ENCODE peak calls at places on chromosomes 11 and 22, in ten cellular contexts. One of them, this sample, is unnamed.
A peak's percentile ranks its signal among the peaks of the same experiment; 100 is the strongest.

GRCh38 chr11:9568854-9569587 is 4.4 kb upstream of the WEE1 start:
- DNase-seq in AML-193: peak; percentile 40
- DNase-seq in GDM1: no peak
- DNase-seq in GM12865: peak; percentile 55
- DNase-seq in stimulated activated CD8-positive, alpha-beta memory T cell treated with anti-CD3 and anti-CD28 coated beads, Interleukin-7, amount 100 ng/mL, for 4 hours: no peak
- DNase-seq in GM18507: no peak
- DNase-seq in NCI-H1105 treated with DMSO at 0.1 percent for 48 hours: no peak
- DNase-seq in body of pancreas: peak; percentile 89
- DNase-seq in ovary: peak; percentile 56
- DNase-seq in NAMALWA: peak; percentile 83
- DNase-seq in this sample: peak; percentile 94

GRCh38 chr11:83292709-83293435 is 6.7 kb upstream of the CCDC90B start:
- DNase-seq in NCI-H1105 treated with DMSO at 0.1 percent for 48 hours: peak; percentile 61
- DNase-seq in AML-193: peak; percentile 58
- DNase-seq in body of pancreas: peak; percentile 56
- DNase-seq in GM12865: peak; percentile 62
- DNase-seq in ovary: no peak
- DNase-seq in GDM1: peak; percentile 21
- DNase-seq in NAMALWA: peak; percentile 80
- DNase-seq in stimulated activated CD8-positive, alpha-beta memory T cell treated with anti-CD3 and anti-CD28 coated beads, Interleukin-7, amount 100 ng/mL, for 4 hours: no peak
- DNase-seq in GM18507: peak; percentile 12
- DNase-seq in this sample: peak; percentile 22

GRCh38 chr11:64220798-64221197 is 5.2 kb downstream of the TRPT1 start:
- DNase-seq in GDM1: no peak
- DNase-seq in stimulated activated CD8-positive, alpha-beta memory T cell treated with anti-CD3 and anti-CD28 coated beads, Interleukin-7, amount 100 ng/mL, for 4 hours: no peak
- DNase-seq in GM12865: no peak
- DNase-seq in AML-193: no peak
- DNase-seq in body of pancreas: no peak
- DNase-seq in GM18507: no peak
- DNase-seq in NCI-H1105 treated with DMSO at 0.1 percent for 48 hours: no peak
- DNase-seq in ovary: peak; percentile 37
- DNase-seq in NAMALWA: no peak
- DNase-seq in this sample: no peak

GRCh38 chr22:31350410-31350863 is 4.3 kb upstream of the PATZ1 start:
- DNase-seq in GM12865: no peak
- DNase-seq in body of pancreas: peak; percentile 88
- DNase-seq in AML-193: no peak
- DNase-seq in NAMALWA: peak; percentile 27
- DNase-seq in GDM1: no peak
- DNase-seq in NCI-H1105 treated with DMSO at 0.1 percent for 48 hours: peak; percentile 80
- DNase-seq in ovary: no peak
- DNase-seq in stimulated activated CD8-positive, alpha-beta memory T cell treated with anti-CD3 and anti-CD28 coated beads, Interleukin-7, amount 100 ng/mL, for 4 hours: no peak
- DNase-seq in GM18507: no peak
- DNase-seq in this sample: peak; percentile 33

GRCh38 chr11:118610773-118611432 is 3.5 kb downstream of the PHLDB1 start:
- DNase-seq in GDM1: no peak
- DNase-seq in body of pancreas: peak; percentile 87
- DNase-seq in NCI-H1105 treated with DMSO at 0.1 percent for 48 hours: no peak
- DNase-seq in GM18507: no peak
- DNase-seq in ovary: peak; percentile 86
- DNase-seq in NAMALWA: peak; percentile 67
- DNase-seq in AML-193: peak; percentile 36
- DNase-seq in stimulated activated CD8-positive, alpha-beta memory T cell treated with anti-CD3 and anti-CD28 coated beads, Interleukin-7, amount 100 ng/mL, for 4 hours: peak; percentile 65
- DNase-seq in GM12865: peak; percentile 74
- DNase-seq in this sample: peak; percentile 87

GRCh38 chr22:21032037-21032842 is at the start of gene SLC7A4:
- DNase-seq in NCI-H1105 treated with DMSO at 0.1 percent for 48 hours: peak; percentile 17
- DNase-seq in ovary: no peak
- DNase-seq in NAMALWA: no peak
- DNase-seq in body of pancreas: no peak
- DNase-seq in AML-193: no peak
- DNase-seq in GM18507: no peak
- DNase-seq in GM12865: no peak
- DNase-seq in stimulated activated CD8-positive, alpha-beta memory T cell treated with anti-CD3 and anti-CD28 coated beads, Interleukin-7, amount 100 ng/mL, for 4 hours: no peak
- DNase-seq in GDM1: no peak
- DNase-seq in this sample: no peak

GRCh38 chr11:91081440-91082088 is 858.7 kb upstream of the CHORDC1 start:
- DNase-seq in GM18507: no peak
- DNase-seq in GDM1: no peak
- DNase-seq in ovary: no peak
- DNase-seq in stimulated activated CD8-positive, alpha-beta memory T cell treated with anti-CD3 and anti-CD28 coated beads, Interleukin-7, amount 100 ng/mL, for 4 hours: no peak
- DNase-seq in NAMALWA: no peak
- DNase-seq in NCI-H1105 treated with DMSO at 0.1 percent for 48 hours: no peak
- DNase-seq in body of pancreas: peak; percentile 24
- DNase-seq in AML-193: peak; percentile 17
- DNase-seq in GM12865: no peak
- DNase-seq in this sample: no peak

GRCh38 chr22:39148727-39149535 is 3.5 kb downstream of the CBX7 start:
- DNase-seq in ovary: peak; percentile 83
- DNase-seq in body of pancreas: peak; percentile 65
- DNase-seq in AML-193: no peak
- DNase-seq in GDM1: no peak
- DNase-seq in NCI-H1105 treated with DMSO at 0.1 percent for 48 hours: no peak
- DNase-seq in stimulated activated CD8-positive, alpha-beta memory T cell treated with anti-CD3 and anti-CD28 coated beads, Interleukin-7, amount 100 ng/mL, for 4 hours: peak; percentile 44
- DNase-seq in GM18507: no peak
- DNase-seq in GM12865: peak; percentile 92
- DNase-seq in NAMALWA: peak; percentile 77
- DNase-seq in this sample: peak; percentile 50

GRCh38 chr22:50308597-50308935 is 1.1 kb upstream of the PLXNB2 start:
- DNase-seq in NAMALWA: no peak
- DNase-seq in GDM1: peak; percentile 76
- DNase-seq in ovary: peak; percentile 76
- DNase-seq in AML-193: no peak
- DNase-seq in GM12865: no peak
- DNase-seq in GM18507: no peak
- DNase-seq in NCI-H1105 treated with DMSO at 0.1 percent for 48 hours: no peak
- DNase-seq in body of pancreas: peak; percentile 82
- DNase-seq in stimulated activated CD8-positive, alpha-beta memory T cell treated with anti-CD3 and anti-CD28 coated beads, Interleukin-7, amount 100 ng/mL, for 4 hours: no peak
- DNase-seq in this sample: peak; percentile 72

GRCh38 chr11:118305726-118306125 is 1.2 kb downstream of the CD3E start:
- DNase-seq in stimulated activated CD8-positive, alpha-beta memory T cell treated with anti-CD3 and anti-CD28 coated beads, Interleukin-7, amount 100 ng/mL, for 4 hours: no peak
- DNase-seq in body of pancreas: no peak
- DNase-seq in GM12865: no peak
- DNase-seq in GDM1: no peak
- DNase-seq in GM18507: no peak
- DNase-seq in NAMALWA: no peak
- DNase-seq in ovary: no peak
- DNase-seq in NCI-H1105 treated with DMSO at 0.1 percent for 48 hours: no peak
- DNase-seq in AML-193: no peak
- DNase-seq in this sample: no peak

GRCh38 chr11:48138222-48138621 is 78.4 kb upstream of the OR4B1 start:
- DNase-seq in GM18507: no peak
- DNase-seq in ovary: no peak
- DNase-seq in NAMALWA: no peak
- DNase-seq in NCI-H1105 treated with DMSO at 0.1 percent for 48 hours: no peak
- DNase-seq in stimulated activated CD8-positive, alpha-beta memory T cell treated with anti-CD3 and anti-CD28 coated beads, Interleukin-7, amount 100 ng/mL, for 4 hours: no peak
- DNase-seq in GM12865: no peak
- DNase-seq in AML-193: no peak
- DNase-seq in body of pancreas: no peak
- DNase-seq in GDM1: no peak
- DNase-seq in this sample: peak; percentile 39

GRCh38 chr11:104332110-104332509 is 168.2 kb upstream of the PDGFD start:
- DNase-seq in GM12865: peak; percentile 44
- DNase-seq in body of pancreas: no peak
- DNase-seq in stimulated activated CD8-positive, alpha-beta memory T cell treated with anti-CD3 and anti-CD28 coated beads, Interleukin-7, amount 100 ng/mL, for 4 hours: no peak
- DNase-seq in AML-193: no peak
- DNase-seq in GM18507: no peak
- DNase-seq in NAMALWA: peak; percentile 45
- DNase-seq in NCI-H1105 treated with DMSO at 0.1 percent for 48 hours: no peak
- DNase-seq in GDM1: no peak
- DNase-seq in ovary: no peak
- DNase-seq in this sample: no peak

GRCh38 chr11:9260182-9261146 is 4.7 kb downstream of the DENND5A start:
- DNase-seq in AML-193: peak; percentile 3
- DNase-seq in stimulated activated CD8-positive, alpha-beta memory T cell treated with anti-CD3 and anti-CD28 coated beads, Interleukin-7, amount 100 ng/mL, for 4 hours: no peak
- DNase-seq in GM18507: no peak
- DNase-seq in NCI-H1105 treated with DMSO at 0.1 percent for 48 hours: no peak
- DNase-seq in NAMALWA: peak; percentile 61
- DNase-seq in GM12865: peak; percentile 66
- DNase-seq in ovary: no peak
- DNase-seq in body of pancreas: no peak
- DNase-seq in GDM1: no peak
- DNase-seq in this sample: no peak

GRCh38 chr11:34874202-34874601 is 42.0 kb downstream of the APIP start:
- DNase-seq in stimulated activated CD8-positive, alpha-beta memory T cell treated with anti-CD3 and anti-CD28 coated beads, Interleukin-7, amount 100 ng/mL, for 4 hours: no peak
- DNase-seq in NAMALWA: no peak
- DNase-seq in NCI-H1105 treated with DMSO at 0.1 percent for 48 hours: no peak
- DNase-seq in GDM1: no peak
- DNase-seq in GM12865: no peak
- DNase-seq in ovary: no peak
- DNase-seq in GM18507: no peak
- DNase-seq in AML-193: no peak
- DNase-seq in body of pancreas: no peak
- DNase-seq in this sample: no peak

GRCh38 chr11:45163956-45164575 is 17.6 kb downstream of the PRDM11 start:
- DNase-seq in GM18507: no peak
- DNase-seq in NCI-H1105 treated with DMSO at 0.1 percent for 48 hours: no peak
- DNase-seq in NAMALWA: no peak
- DNase-seq in body of pancreas: no peak
- DNase-seq in GDM1: peak; percentile 71
- DNase-seq in stimulated activated CD8-positive, alpha-beta memory T cell treated with anti-CD3 and anti-CD28 coated beads, Interleukin-7, amount 100 ng/mL, for 4 hours: no peak
- DNase-seq in ovary: no peak
- DNase-seq in GM12865: no peak
- DNase-seq in AML-193: no peak
- DNase-seq in this sample: no peak